ENCODE peak calls at places on chromosome 17, in ten cellular contexts. Y is fibroblast of lung; F is RWPE2; E is HEK293T; R is T-cell; P is tibial nerve; I is effector CD4-positive, alpha-beta T cell; V is effector memory CD4-positive, alpha-beta T cell; G is HFF-Myc; C is CD4-positive, alpha-beta T cell. L is an unnamed sample.

GRCh38 chr17:78412403-78412802 is 34.0 kb downstream of the PGS1 start:
- DNase-seq in F (no peak), P (no peak), V (no peak), I (no peak), G (no peak), Y (peak; percentile 22), C (peak; percentile 20), E (peak; percentile 59), R (no peak), L (no peak)

GRCh38 chr17:42623732-42624596 is 14.5 kb downstream of the TUBG1 start:
- DNase-seq in E (no peak), F (no peak), I (no peak), P (no peak), G (no peak), R (no peak), Y (peak; percentile 80), C (no peak), V (no peak), L (no peak)

GRCh38 chr17:61460796-61461585 is 8.8 kb downstream of the TBX4 start:
- DNase-seq in C (no peak), I (no peak), F (no peak), V (no peak), R (peak; percentile 4), P (no peak), G (no peak), E (no peak), Y (no peak), L (no peak)

GRCh38 chr17:59737324-59737723 is 29.9 kb downstream of the VMP1 start:
- DNase-seq in C (no peak), G (no peak), V (no peak), E (no peak), Y (no peak), F (no peak), R (no peak), P (no peak), I (no peak), L (no peak)

GRCh38 chr17:81831957-81832607 is 1.0 kb downstream of the MCRIP1 start:
- DNase-seq in F (no peak), V (peak; percentile 18), C (peak; percentile 45), P (no peak), Y (peak; percentile 45), I (peak; percentile 26), G (no peak), R (peak; percentile 18), E (no peak), L (no peak)

GRCh38 chr17:39920218-39921210 is 2.1 kb upstream of the GSDMB start:
- DNase-seq in I (no peak), E (no peak), Y (no peak), G (no peak), V (peak; percentile 26), P (no peak), C (peak; percentile 23), R (no peak), F (no peak), L (no peak)

GRCh38 chr17:19418312-19418992 is 7.4 kb downstream of the RNF112 start:
- DNase-seq in E (no peak), R (no peak), I (no peak), Y (peak; percentile 85), F (no peak), V (no peak), G (no peak), P (peak; percentile 27), C (no peak), L (no peak)

GRCh38 chr17:74061758-74062157 is 141.7 kb upstream of the RPL38 start:
- DNase-seq in E (no peak), I (no peak), F (no peak), G (no peak), V (no peak), R (no peak), Y (no peak), P (no peak), C (no peak), L (no peak)

GRCh38 chr17:6455321-6455705 is 11.1 kb downstream of the PIMREG start:
- DNase-seq in F (no peak), V (no peak), R (peak; percentile 28), P (no peak), E (no peak), C (peak; percentile 36), Y (peak; percentile 35), G (no peak), I (no peak), L (peak; percentile 86)

GRCh38 chr17:50687200-50688066 is 20.3 kb downstream of the ANKRD40 start:
- DNase-seq in V (no peak), I (no peak), C (no peak), F (no peak), Y (peak; percentile 57), R (no peak), P (no peak), E (no peak), G (no peak), L (no peak)

GRCh38 chr17:46121165-46121764 is 72.0 kb downstream of the KANSL1 start:
- DNase-seq in I (no peak), C (no peak), E (no peak), Y (no peak), F (no peak), V (no peak), P (no peak), G (no peak), R (no peak), L (no peak)

GRCh38 chr17:67411396-67411795 is 34.3 kb downstream of the PITPNC1 start:
- DNase-seq in E (no peak), F (no peak), P (no peak), I (no peak), G (no peak), C (no peak), Y (no peak), R (no peak), V (no peak), L (no peak)

GRCh38 chr17:32536736-32537646 is 50.2 kb downstream of the CDK5R1 start:
- DNase-seq in R (no peak), I (no peak), Y (peak; percentile 55), C (no peak), V (no peak), P (no peak), F (no peak), G (no peak), E (no peak), L (no peak)

GRCh38 chr17:77346765-77347164 is 206.0 kb downstream of the SEC14L1 start:
- DNase-seq in P (no peak), E (no peak), C (no peak), I (no peak), F (no peak), G (no peak), R (no peak), Y (no peak), V (no peak), L (no peak)

GRCh38 chr17:38616361-38616760 is 10.6 kb upstream of the SRCIN1 start:
- DNase-seq in R (no peak), F (no peak), Y (no peak), G (no peak), V (no peak), C (no peak), I (no peak), P (no peak), E (no peak), L (no peak)

GRCh38 chr17:64448665-64449512 is at the start of gene MILR1:
- DNase-seq in E (no peak), C (no peak), Y (peak; percentile 95), F (no peak), I (no peak), V (no peak), R (no peak), G (peak; percentile 40), P (peak; percentile 58), L (no peak)

GRCh38 chr17:79821331-79822095 is 17.7 kb downstream of the CBX4 start:
- DNase-seq in Y (no peak), G (no peak), V (no peak), F (no peak), I (no peak), C (no peak), E (no peak), R (no peak), P (no peak), L (no peak)

GRCh38 chr17:49907279-49907678 is 59.4 kb upstream of the TAC4 start:
- DNase-seq in G (no peak), P (no peak), F (no peak), C (no peak), I (no peak), R (no peak), E (no peak), Y (no peak), V (no peak), L (no peak)

GRCh38 chr17:13582776-13583414 is 18.8 kb downstream of the HS3ST3A1 start:
- DNase-seq in R (no peak), F (no peak), Y (peak; percentile 72), C (no peak), I (no peak), E (no peak), V (no peak), P (no peak), G (no peak), L (no peak)

GRCh38 chr17:71938340-71939010 is 182.3 kb upstream of the SOX9 start:
- DNase-seq in C (no peak), G (no peak), Y (no peak), P (no peak), E (no peak), F (no peak), I (no peak), V (no peak), R (no peak), L (no peak)

GRCh38 chr17:16449121-16449570 is 33.8 kb downstream of the TRPV2 start:
- DNase-seq in Y (peak; percentile 73), P (no peak), V (no peak), R (no peak), F (no peak), C (no peak), G (no peak), E (no peak), I (no peak), L (no peak)

GRCh38 chr17:40873801-40874200 is 6.8 kb upstream of the KRT12 start:
- DNase-seq in I (no peak), R (no peak), F (no peak), V (no peak), E (no peak), C (no peak), G (no peak), P (no peak), Y (peak; percentile 52), L (no peak)

GRCh38 chr17:57372156-57372555 is 115.8 kb downstream of the MSI2 start:
- DNase-seq in P (no peak), R (no peak), V (no peak), I (no peak), C (no peak), G (no peak), E (no peak), Y (peak; percentile 78), F (no peak), L (no peak)

GRCh38 chr17:4045477-4045876 is 81.2 kb upstream of the ATP2A3 start:
- DNase-seq in V (no peak), E (no peak), R (no peak), I (no peak), C (no peak), P (no peak), Y (no peak), G (no peak), F (no peak), L (no peak)

GRCh38 chr17:55175788-55176425 is 88.9 kb upstream of the HLF start:
- DNase-seq in G (no peak), P (no peak), C (no peak), I (no peak), F (no peak), E (no peak), Y (no peak), R (no peak), V (no peak), L (no peak)

GRCh38 chr17:42679001-42679491 is 2.3 kb upstream of the PLEKHH3 start:
- DNase-seq in C (peak; percentile 19), G (no peak), P (peak; percentile 52), Y (peak; percentile 45), I (no peak), E (no peak), F (no peak), R (no peak), V (peak; percentile 41), L (no peak)

GRCh38 chr17:50060951-50061712 is 5.2 kb downstream of the ITGA3 start:
- DNase-seq in V (no peak), R (no peak), P (no peak), E (no peak), G (no peak), I (no peak), Y (peak; percentile 82), C (no peak), F (peak; percentile 96), L (peak; percentile 82)

GRCh38 chr17:7307686-7308624 is 527 bp downstream of the EIF5A start:
- DNase-seq in I (peak; percentile 48), C (peak; percentile 59), V (peak; percentile 42), P (no peak), G (no peak), E (no peak), F (no peak), Y (no peak), R (no peak), L (no peak)

L was measured in chondrocyte.